ENCODE peak calls at places on chromosomes 3 and 15, in four cellular contexts. W is CD8-positive, alpha-beta T cell; H is thoracic aorta; G is upper lobe of right lung. P is an unnamed sample.

GRCh38 chr15:67133738-67134576 is 68.6 kb downstream of the SMAD3 start:
- DNase-seq in H (no peak), W (peak; percentile 68), G (no peak), P (peak; percentile 61)

GRCh38 chr3:148654433-148654832 is 43.3 kb upstream of the AGTR1 start:
- DNase-seq in H (no peak), W (no peak), G (no peak), P (no peak)

GRCh38 chr3:112365035-112365434 is 32.1 kb downstream of the CD200 start:
- DNase-seq in G (no peak), H (no peak), W (no peak), P (no peak)

GRCh38 chr15:70179309-70179892 is 81.7 kb upstream of the TLE3 start:
- DNase-seq in H (no peak), W (no peak), G (no peak), P (no peak)

GRCh38 chr15:72706266-72706665 is 20.3 kb downstream of the BBS4 start:
- DNase-seq in G (no peak), W (no peak), H (no peak), P (no peak)

GRCh38 chr15:55737373-55737772 is 5.6 kb downstream of the PRTG start:
- DNase-seq in H (no peak), W (no peak), G (no peak), P (no peak)

GRCh38 chr3:70615286-70615685 is 302.8 kb upstream of the MDFIC2 start:
- DNase-seq in G (no peak), W (no peak), H (no peak), P (no peak)

GRCh38 chr3:4343258-4343657 is 40.1 kb downstream of the SETMAR start:
- DNase-seq in G (no peak), H (no peak), W (no peak), P (no peak)

GRCh38 chr3:120855665-120856437 is 52.2 kb upstream of the STXBP5L start:
- DNase-seq in G (no peak), H (peak; percentile 13), W (no peak), P (no peak)

GRCh38 chr15:31049122-31049521 is 52.4 kb downstream of the TRPM1 start:
- DNase-seq in G (no peak), H (no peak), W (no peak), P (no peak)
- TF ChIP-seq CTCF in G (no peak), H (no peak), W (no peak), P (no peak)

DNA sequence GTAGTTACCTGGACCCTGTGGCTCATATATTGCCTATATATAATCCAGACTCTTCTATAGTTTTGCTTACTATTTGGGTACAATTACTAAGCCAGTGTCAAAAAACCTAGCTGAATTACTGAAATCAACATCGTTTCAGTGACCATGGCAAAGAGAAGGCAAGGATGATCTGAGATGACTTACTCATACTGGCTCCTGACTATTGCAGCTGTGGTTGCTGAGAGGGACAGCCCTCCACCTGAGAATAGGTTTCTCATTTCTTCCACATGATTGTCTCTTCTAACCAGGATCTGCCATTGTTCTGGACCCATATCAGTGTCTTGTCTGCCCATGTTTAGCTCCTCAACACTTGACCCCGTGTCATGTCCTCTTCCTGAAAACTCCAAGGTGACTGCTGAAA is 30.2 kb downstream of the CASR start:
- DNase-seq in G (no peak), H (no peak), W (no peak), P (no peak)
- TF ChIP-seq CTCF in G (no peak), H (no peak), W (no peak), P (no peak)

DNA sequence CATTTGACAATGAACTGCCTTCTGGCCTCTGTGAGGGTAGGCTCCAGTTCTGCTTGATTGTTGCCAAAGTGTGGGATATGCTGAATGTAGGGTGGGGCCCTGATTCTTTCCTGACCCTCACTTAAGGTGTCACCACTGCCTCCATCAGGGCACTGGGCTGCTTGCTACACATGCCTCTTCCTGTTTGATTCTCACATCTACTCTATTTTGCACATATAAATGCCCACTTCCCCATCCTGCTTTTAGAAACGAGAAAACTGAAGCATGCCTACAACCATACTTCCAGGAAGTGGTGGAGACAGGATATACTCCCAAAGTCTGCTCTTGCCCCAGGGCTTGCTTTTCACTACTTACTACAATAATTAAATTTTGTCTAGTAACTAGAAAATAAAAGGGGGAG is 6.8 kb downstream of the ZDHHC3 start:
- DNase-seq in W (no peak), G (no peak), H (no peak), P (no peak)
- TF ChIP-seq CTCF in W (no peak), G (no peak), H (no peak), P (no peak)

DNA sequence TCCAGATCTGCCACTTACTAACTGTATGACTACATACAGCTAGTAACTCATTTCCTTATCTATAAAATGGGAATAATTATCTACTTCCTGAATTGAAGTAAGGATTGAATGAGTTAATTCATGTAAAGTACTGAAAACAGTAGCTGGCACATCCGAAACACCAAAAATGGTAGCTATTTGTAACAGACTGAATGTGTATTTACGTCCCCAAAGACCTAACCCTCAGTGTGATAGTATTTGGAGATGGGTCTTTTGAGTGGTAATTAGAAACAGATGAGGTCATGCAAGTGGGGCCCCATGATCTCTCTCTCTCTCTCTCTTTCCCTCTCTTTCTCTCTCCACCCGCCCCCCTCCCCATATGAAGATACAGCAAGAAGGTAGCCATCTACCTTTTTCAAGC is 146.2 kb downstream of the PLCH1 start:
- DNase-seq in H (no peak), W (no peak), G (no peak), P (no peak)
- TF ChIP-seq CTCF in H (no peak), W (no peak), G (no peak), P (no peak)

GRCh38 chr15:41584636-41585139 is 25.7 kb downstream of the TYRO3 start:
- DNase-seq in H (no peak), G (no peak), W (no peak), P (no peak)

GRCh38 chr15:41583795-41584194 is 24.8 kb downstream of the TYRO3 start:
- DNase-seq in H (no peak), W (no peak), G (no peak), P (no peak)

GRCh38 chr15:41578736-41579383 is 19.8 kb downstream of the TYRO3 start:
- DNase-seq in G (no peak), H (no peak), W (no peak), P (no peak)

GRCh38 chr15:41577863-41578735 is 19.1 kb downstream of the TYRO3 start:
- DNase-seq in W (no peak), H (no peak), G (no peak), P (no peak)

DNA sequence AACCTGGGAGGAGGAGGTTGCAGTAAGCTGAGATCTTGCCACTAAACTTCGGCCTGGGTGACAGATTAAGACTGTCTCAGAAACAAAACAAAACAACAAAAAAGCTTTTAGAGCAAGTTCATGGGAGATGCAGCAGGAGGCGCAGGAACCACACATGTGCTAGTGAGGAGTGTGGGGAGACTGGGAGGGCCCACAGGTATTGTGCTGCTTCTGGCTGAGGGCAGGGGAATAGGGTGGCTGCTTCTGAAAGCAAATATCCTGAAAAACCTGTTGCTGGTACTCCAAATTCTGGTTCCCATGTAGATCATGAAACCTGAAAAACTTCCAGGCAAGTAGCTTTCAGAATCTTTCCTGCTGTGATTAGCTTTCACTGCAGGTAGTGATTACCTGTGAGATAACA is 22.1 kb downstream of the TYRO3 start:
- DNase-seq in H (no peak), G (no peak), W (no peak), P (no peak)
- TF ChIP-seq CTCF in H (no peak), G (peak; percentile 7), W (no peak), P (no peak)

GRCh38 chr3:47664519-47664918 is 85.9 kb upstream of the CSPG5 start:
- DNase-seq in G (no peak), W (no peak), H (no peak), P (no peak)
- TF ChIP-seq CTCF in G (peak; percentile 28), W (no peak), H (no peak), P (no peak)

DNA sequence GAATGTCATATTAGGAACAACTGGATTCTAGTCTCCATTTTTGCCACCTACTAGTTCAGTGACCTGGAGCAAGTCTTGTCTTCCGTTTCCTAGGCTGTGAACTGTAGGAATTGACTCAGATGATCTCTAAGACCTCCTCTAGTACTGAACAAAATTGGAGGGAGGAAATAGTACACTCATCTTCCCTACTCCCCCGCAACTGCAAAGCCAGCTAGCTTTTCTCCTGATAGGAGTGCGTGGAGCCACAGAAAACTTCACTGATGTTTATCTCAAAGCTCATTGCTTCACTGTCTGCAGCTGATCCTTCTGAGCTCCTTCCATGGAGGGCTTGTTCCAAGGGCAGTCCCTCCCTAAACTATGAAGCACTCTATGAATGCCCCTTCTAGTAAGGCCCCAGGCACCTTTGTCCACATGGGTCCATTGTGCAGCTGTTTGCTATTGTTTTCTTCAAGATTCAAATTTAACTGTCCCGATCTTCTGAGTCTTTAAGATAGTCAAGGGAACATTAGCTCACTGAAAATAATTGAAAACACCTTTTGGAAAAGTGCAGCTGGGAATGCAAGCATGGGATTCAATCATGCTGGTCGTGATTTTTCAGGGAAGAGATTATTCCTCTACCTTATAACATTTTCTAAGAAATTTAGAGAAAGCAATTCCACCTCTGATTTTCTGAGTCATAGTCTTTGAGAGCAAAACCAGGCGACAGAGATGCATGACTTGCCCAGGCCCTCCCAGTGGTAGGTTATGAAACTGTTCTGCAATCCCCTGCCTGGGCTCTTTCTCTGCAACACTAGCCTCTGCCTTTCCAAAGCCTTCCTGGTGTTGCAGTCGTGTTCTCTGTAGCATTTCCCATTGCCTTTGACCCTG is 24.3 kb downstream of the FILIP1L start:
- DNase-seq in W (no peak), G (no peak), H (no peak), P (no peak)
- TF ChIP-seq CTCF in W (no peak), G (peak; percentile 23), H (peak; percentile 42), P (peak; percentile 20)

GRCh38 chr15:63461230-63461629 is 43.2 kb upstream of the USP3 start:
- DNase-seq in H (no peak), W (no peak), G (no peak), P (no peak)
- TF ChIP-seq CTCF in H (no peak), W (no peak), G (no peak), P (no peak)